ENCODE peak calls at places on chromosomes 7 and 10, in five cellular contexts. One of them, this sample, is unnamed.

GRCh38 chr10:132311338-132311939 is 3.7 kb upstream of the STK32C start:
- DNase-seq in GM23338: peak; percentile 84
- DNase-seq in stomach: no peak
- DNase-seq in HL-60: no peak
- DNase-seq in HCT116: peak; percentile 67
- DNase-seq in this sample: no peak

GRCh38 chr7:142298009-142298408 is 40.2 kb upstream of the PRSS58 start:
- DNase-seq in HL-60: no peak
- DNase-seq in HCT116: peak; percentile 31
- DNase-seq in stomach: no peak
- DNase-seq in GM23338: peak; percentile 88
- DNase-seq in this sample: no peak

GRCh38 chr10:118028619-118029018 is 18.1 kb downstream of the RAB11FIP2 start:
- DNase-seq in stomach: no peak
- DNase-seq in HCT116: no peak
- DNase-seq in GM23338: no peak
- DNase-seq in HL-60: no peak
- DNase-seq in this sample: no peak

GRCh38 chr10:14820010-14820774 is 17.6 kb downstream of the CDNF start:
- DNase-seq in stomach: no peak
- DNase-seq in GM23338: no peak
- DNase-seq in HCT116: no peak
- DNase-seq in HL-60: no peak
- DNase-seq in this sample: no peak

GRCh38 chr10:69057951-69058297 is 30.0 kb upstream of the SRGN start:
- DNase-seq in stomach: no peak
- DNase-seq in HCT116: no peak
- DNase-seq in HL-60: no peak
- DNase-seq in GM23338: no peak
- DNase-seq in this sample: no peak

GRCh38 chr7:42574693-42575084 is 337.2 kb downstream of the C7orf25 start:
- DNase-seq in HL-60: no peak
- DNase-seq in GM23338: peak; percentile 18
- DNase-seq in stomach: no peak
- DNase-seq in HCT116: no peak
- DNase-seq in this sample: no peak

GRCh38 chr10:17961551-17962422 is 10.1 kb downstream of the SLC39A12 start:
- DNase-seq in GM23338: no peak
- DNase-seq in HCT116: no peak
- DNase-seq in stomach: no peak
- DNase-seq in HL-60: no peak
- DNase-seq in this sample: no peak

GRCh38 chr7:35712563-35713226 is 17.8 kb upstream of the HERPUD2 start:
- DNase-seq in GM23338: no peak
- DNase-seq in HCT116: no peak
- DNase-seq in HL-60: no peak
- DNase-seq in stomach: no peak
- DNase-seq in this sample: no peak

GRCh38 chr7:50346548-50347497 is 42.3 kb downstream of the IKZF1 start:
- DNase-seq in HL-60: no peak
- DNase-seq in GM23338: no peak
- DNase-seq in stomach: no peak
- DNase-seq in HCT116: no peak
- DNase-seq in this sample: no peak

GRCh38 chr10:88318803-88319202 is 264.3 kb downstream of the RNLS start:
- DNase-seq in GM23338: peak; percentile 62
- DNase-seq in stomach: no peak
- DNase-seq in HCT116: peak; percentile 18
- DNase-seq in HL-60: peak; percentile 37
- DNase-seq in this sample: no peak

GRCh38 chr7:83695126-83695960 is 46.4 kb upstream of the SEMA3E start:
- DNase-seq in GM23338: peak; percentile 36
- DNase-seq in stomach: no peak
- DNase-seq in HCT116: no peak
- DNase-seq in HL-60: no peak
- DNase-seq in this sample: no peak

GRCh38 chr7:140165422-140165821 is 11.4 kb downstream of the KDM7A start:
- DNase-seq in GM23338: no peak
- DNase-seq in HL-60: no peak
- DNase-seq in stomach: no peak
- DNase-seq in HCT116: peak; percentile 35
- DNase-seq in this sample: no peak

DNA sequence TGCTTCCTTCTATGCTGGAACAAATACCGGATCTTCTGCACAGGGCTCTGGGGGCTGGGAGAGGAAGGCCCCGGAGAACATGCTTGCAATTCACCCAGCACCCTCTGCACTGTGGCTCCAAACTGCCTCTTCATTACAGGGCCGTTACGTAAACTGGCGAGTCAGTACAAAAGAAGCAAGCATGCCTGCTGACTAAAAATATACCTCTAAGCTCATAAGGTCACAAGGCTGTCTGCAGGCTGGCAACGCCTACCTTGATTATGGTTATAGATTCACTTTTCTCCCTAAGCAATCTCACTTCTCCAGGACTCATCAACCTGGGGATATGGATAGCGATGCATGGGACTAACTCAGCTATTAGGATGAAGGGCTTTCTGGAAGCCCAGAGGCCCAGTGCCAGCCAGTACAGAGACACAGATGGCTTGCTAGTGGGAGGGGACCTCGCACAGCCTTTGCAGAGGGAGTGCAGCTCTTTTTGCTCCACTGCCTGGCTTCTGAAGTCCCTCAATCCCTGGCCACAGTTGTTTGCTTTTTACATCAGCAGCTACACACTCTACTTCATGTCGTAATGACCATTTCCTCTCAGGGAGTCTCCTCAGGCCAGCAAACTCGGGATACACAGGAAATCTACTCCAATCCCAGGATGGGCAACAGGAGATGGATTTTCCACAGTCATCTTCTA is 96.1 kb downstream of the SH3PXD2A start:
- DNase-seq in HCT116: no peak
- DNase-seq in GM23338: no peak
- DNase-seq in HL-60: peak; percentile 95
- DNase-seq in stomach: no peak
- DNase-seq in this sample: no peak
- H3K27ac ChIP-seq in HCT116: no peak overlapping the region
- H3K27ac ChIP-seq in GM23338: peak overlapping the region; percentile 39
- H3K27ac ChIP-seq in HL-60: peak overlapping the region; percentile 84
- H3K27ac ChIP-seq in stomach: peak overlapping the region; percentile 70
- H3K27ac ChIP-seq in this sample: peak overlapping the region; percentile 47

DNA sequence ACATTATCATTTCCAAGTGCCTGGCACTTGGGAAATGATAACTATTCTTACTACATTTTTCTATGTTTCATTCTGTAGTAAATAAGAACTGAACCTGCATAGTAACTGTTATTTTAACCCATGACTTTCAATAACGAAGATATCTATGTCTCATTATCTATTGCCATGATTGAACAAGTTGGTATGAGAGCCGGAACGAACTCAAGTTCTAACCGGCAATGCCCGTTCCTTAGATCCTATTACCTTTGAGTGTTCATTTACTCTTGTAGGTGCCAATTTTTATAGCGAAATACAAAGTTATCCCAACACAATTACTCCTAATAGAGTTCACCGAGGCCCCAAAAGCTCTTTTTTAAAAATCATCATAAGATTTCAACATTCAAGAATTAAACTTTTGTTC is 885 bp upstream of the MET start:
- DNase-seq in GM23338: no peak
- DNase-seq in HCT116: no peak
- DNase-seq in stomach: no peak
- DNase-seq in HL-60: no peak
- DNase-seq in this sample: no peak
- TF ChIP-seq POLR2AphosphoS5 in GM23338: no peak
- TF ChIP-seq POLR2AphosphoS5 in HCT116: no peak
- TF ChIP-seq POLR2AphosphoS5 in stomach: no peak
- TF ChIP-seq POLR2AphosphoS5 in HL-60: no peak
- TF ChIP-seq POLR2AphosphoS5 in this sample: no peak

GRCh38 chr7:77800158-77800557 is 1.6 kb downstream of the PHTF2 start:
- DNase-seq in GM23338: no peak
- DNase-seq in stomach: no peak
- DNase-seq in HL-60: no peak
- DNase-seq in HCT116: no peak
- DNase-seq in this sample: no peak
- H3K27ac ChIP-seq in GM23338: no peak overlapping the region
- H3K27ac ChIP-seq in stomach: no peak overlapping the region
- H3K27ac ChIP-seq in HL-60: no peak overlapping the region
- H3K27ac ChIP-seq in HCT116: no peak overlapping the region
- H3K27ac ChIP-seq in this sample: no peak overlapping the region

DNA sequence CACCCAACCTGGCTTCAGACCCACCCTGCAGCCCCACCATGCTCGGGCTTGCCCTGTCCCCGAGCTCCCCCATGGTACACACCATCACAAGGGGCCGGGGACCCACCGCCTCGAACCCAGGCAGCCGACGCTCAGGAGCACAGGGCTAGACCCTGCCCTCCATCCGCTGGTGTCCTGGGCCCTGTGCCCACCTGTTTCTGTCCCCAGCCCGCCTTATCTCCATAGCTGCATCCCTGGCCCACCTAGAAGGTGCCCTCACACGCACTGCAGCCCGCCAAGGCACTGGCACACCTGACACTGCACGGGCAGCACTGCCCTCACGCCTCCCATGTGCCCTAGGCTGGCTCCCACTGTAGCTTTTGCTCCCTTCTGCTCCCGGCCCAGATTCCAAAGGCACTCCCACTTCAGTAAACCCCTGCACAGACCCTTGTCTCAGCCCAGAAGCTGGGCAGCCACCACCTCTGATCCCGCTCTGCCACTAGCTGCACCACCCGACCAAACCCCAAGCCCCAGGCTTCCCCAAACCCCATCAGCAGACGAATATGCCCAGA is 17.1 kb downstream of the YKT6 start:
- DNase-seq in GM23338: no peak
- DNase-seq in HCT116: no peak
- DNase-seq in stomach: no peak
- DNase-seq in HL-60: no peak
- DNase-seq in this sample: no peak
- TF ChIP-seq POLR2AphosphoS5 in GM23338: no peak
- TF ChIP-seq POLR2AphosphoS5 in HCT116: no peak
- TF ChIP-seq POLR2AphosphoS5 in stomach: no peak
- TF ChIP-seq POLR2AphosphoS5 in HL-60: no peak
- TF ChIP-seq POLR2AphosphoS5 in this sample: no peak

DNA sequence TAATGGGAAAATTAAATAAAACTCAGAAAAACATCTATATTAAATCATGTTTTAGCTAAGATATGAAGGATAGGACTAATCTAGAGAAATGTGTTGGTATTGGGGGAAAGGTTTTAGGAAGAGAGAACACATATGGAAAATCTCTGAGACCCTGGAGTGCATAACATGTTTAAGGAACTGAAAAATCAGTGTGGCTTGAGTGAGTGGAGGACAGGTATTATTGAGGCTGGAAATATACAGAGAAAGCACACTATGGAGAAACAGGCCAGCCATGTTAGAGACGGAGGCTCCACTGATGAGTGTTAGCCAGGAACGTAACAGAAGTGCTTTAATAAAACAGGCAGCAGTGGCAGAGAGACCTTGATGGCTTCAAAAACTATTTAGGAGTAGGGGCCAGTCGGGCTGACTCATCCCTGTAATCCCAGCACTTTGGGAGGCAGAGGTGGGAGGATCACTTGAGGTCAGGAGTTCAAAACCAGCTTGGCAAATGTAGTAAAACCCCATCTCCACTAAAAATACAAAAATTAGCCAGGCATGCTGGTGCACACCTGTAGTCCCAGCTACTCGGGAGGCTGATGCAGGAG is 80.5 kb downstream of the HDAC9 start:
- DNase-seq in HL-60: no peak
- DNase-seq in GM23338: no peak
- DNase-seq in stomach: no peak
- DNase-seq in HCT116: no peak
- DNase-seq in this sample: no peak
- H3K27ac ChIP-seq in HL-60: no peak overlapping the region
- H3K27ac ChIP-seq in GM23338: no peak overlapping the region
- H3K27ac ChIP-seq in stomach: no peak overlapping the region
- H3K27ac ChIP-seq in HCT116: no peak overlapping the region
- H3K27ac ChIP-seq in this sample: no peak overlapping the region

GRCh38 chr10:93541402-93542357 is 24.8 kb upstream of the FFAR4 start:
- DNase-seq in stomach: peak; percentile 39
- DNase-seq in HCT116: peak; percentile 27
- DNase-seq in GM23338: peak; percentile 76
- DNase-seq in HL-60: no peak
- DNase-seq in this sample: no peak

GRCh38 chr10:93547522-93547921 is 18.9 kb upstream of the FFAR4 start:
- DNase-seq in HCT116: no peak
- DNase-seq in HL-60: no peak
- DNase-seq in stomach: no peak
- DNase-seq in GM23338: no peak
- DNase-seq in this sample: no peak

GRCh38 chr10:93542358-93542791 is 24.1 kb upstream of the FFAR4 start:
- DNase-seq in HL-60: no peak
- DNase-seq in GM23338: no peak
- DNase-seq in HCT116: no peak
- DNase-seq in stomach: peak; percentile 45
- DNase-seq in this sample: no peak
- TF ChIP-seq POLR2AphosphoS5 in HL-60: no peak
- TF ChIP-seq POLR2AphosphoS5 in GM23338: no peak
- TF ChIP-seq POLR2AphosphoS5 in HCT116: no peak
- TF ChIP-seq POLR2AphosphoS5 in stomach: no peak
- TF ChIP-seq POLR2AphosphoS5 in this sample: no peak

GRCh38 chr10:112295853-112296830 is 12.9 kb downstream of the TECTB start:
- DNase-seq in HCT116: no peak
- DNase-seq in HL-60: no peak
- DNase-seq in stomach: no peak
- DNase-seq in GM23338: no peak
- DNase-seq in this sample: no peak
- H3K27ac ChIP-seq in HCT116: no peak overlapping the region
- H3K27ac ChIP-seq in HL-60: no peak overlapping the region
- H3K27ac ChIP-seq in stomach: no peak overlapping the region
- H3K27ac ChIP-seq in GM23338: no peak overlapping the region
- H3K27ac ChIP-seq in this sample: no peak overlapping the region

DNA sequence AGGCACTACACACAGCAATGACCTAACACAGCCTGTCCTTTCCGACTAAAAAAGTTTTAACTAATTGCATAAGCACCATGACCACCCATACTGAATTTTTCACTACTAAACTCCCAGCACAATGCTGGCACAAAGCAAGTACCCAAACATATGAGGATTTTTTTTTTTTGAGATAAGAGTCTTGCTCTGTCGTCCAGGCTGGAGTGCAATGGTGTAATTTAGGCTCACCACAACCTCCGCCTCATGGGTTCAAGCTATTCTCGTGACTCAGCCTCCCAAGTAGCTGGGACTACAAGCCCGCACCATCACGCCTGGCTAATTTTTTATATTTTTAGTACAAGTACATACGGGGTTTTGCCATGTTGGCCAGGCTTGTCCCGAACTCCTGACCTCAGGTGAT is 5.1 kb downstream of the UBE2H start:
- DNase-seq in stomach: no peak
- DNase-seq in HL-60: no peak
- DNase-seq in HCT116: no peak
- DNase-seq in GM23338: no peak
- DNase-seq in this sample: no peak
- TF ChIP-seq POLR2AphosphoS5 in stomach: no peak
- TF ChIP-seq POLR2AphosphoS5 in HL-60: no peak
- TF ChIP-seq POLR2AphosphoS5 in HCT116: no peak
- TF ChIP-seq POLR2AphosphoS5 in GM23338: no peak
- TF ChIP-seq POLR2AphosphoS5 in this sample: no peak

This sample was measured in prostate gland.